ENCODE peak calls at places on chromosome 17, in four cellular contexts. One of them, this sample, is unnamed.

GRCh38 chr17:80892019-80892855 is 99.4 kb upstream of the CHMP6 start:
- DNase-seq in NCI-H1417 treated with DMSO at 0.1 percent for 48 hours: peak; percentile 17
- DNase-seq in NCI-H1092 treated with DMSO at 0.1 percent for 48 hours: no peak
- DNase-seq in body of pancreas: peak; percentile 68
- DNase-seq in this sample: no peak

GRCh38 chr17:38663125-38663751 is 11.5 kb downstream of the EPOP start:
- DNase-seq in NCI-H1417 treated with DMSO at 0.1 percent for 48 hours: peak; percentile 41
- DNase-seq in NCI-H1092 treated with DMSO at 0.1 percent for 48 hours: peak; percentile 83
- DNase-seq in body of pancreas: peak; percentile 78
- DNase-seq in this sample: no peak

GRCh38 chr17:80980397-80981061 is 11.1 kb upstream of the CHMP6 start:
- DNase-seq in NCI-H1417 treated with DMSO at 0.1 percent for 48 hours: no peak
- DNase-seq in NCI-H1092 treated with DMSO at 0.1 percent for 48 hours: no peak
- DNase-seq in body of pancreas: no peak
- DNase-seq in this sample: no peak

GRCh38 chr17:38454528-38454927 is 26.3 kb downstream of the ARHGAP23 start:
- DNase-seq in NCI-H1417 treated with DMSO at 0.1 percent for 48 hours: no peak
- DNase-seq in NCI-H1092 treated with DMSO at 0.1 percent for 48 hours: no peak
- DNase-seq in body of pancreas: peak; percentile 52
- DNase-seq in this sample: no peak

GRCh38 chr17:31216053-31216751 is 80.8 kb downstream of the OMG start:
- DNase-seq in NCI-H1417 treated with DMSO at 0.1 percent for 48 hours: peak; percentile 3
- DNase-seq in NCI-H1092 treated with DMSO at 0.1 percent for 48 hours: peak; percentile 5
- DNase-seq in body of pancreas: no peak
- DNase-seq in this sample: peak; percentile 12

GRCh38 chr17:81513669-81514484 is 1.3 kb upstream of the ACTG1 start:
- DNase-seq in NCI-H1417 treated with DMSO at 0.1 percent for 48 hours: no peak
- DNase-seq in NCI-H1092 treated with DMSO at 0.1 percent for 48 hours: peak; percentile 73
- DNase-seq in body of pancreas: peak; percentile 80
- DNase-seq in this sample: peak; percentile 68

GRCh38 chr17:10798332-10798749 is 5.6 kb downstream of the TMEM238L start:
- DNase-seq in NCI-H1417 treated with DMSO at 0.1 percent for 48 hours: no peak
- DNase-seq in NCI-H1092 treated with DMSO at 0.1 percent for 48 hours: no peak
- DNase-seq in body of pancreas: peak; percentile 59
- DNase-seq in this sample: no peak

GRCh38 chr17:77942111-77942988 is 16.2 kb upstream of the TNRC6C start:
- DNase-seq in NCI-H1417 treated with DMSO at 0.1 percent for 48 hours: no peak
- DNase-seq in NCI-H1092 treated with DMSO at 0.1 percent for 48 hours: no peak
- DNase-seq in body of pancreas: peak; percentile 47
- DNase-seq in this sample: no peak

GRCh38 chr17:40526668-40527067 is 25.2 kb upstream of the TNS4 start:
- DNase-seq in NCI-H1417 treated with DMSO at 0.1 percent for 48 hours: no peak
- DNase-seq in NCI-H1092 treated with DMSO at 0.1 percent for 48 hours: no peak
- DNase-seq in body of pancreas: peak; percentile 44
- DNase-seq in this sample: no peak

GRCh38 chr17:72659811-72660210 is 432.7 kb downstream of the SLC39A11 start:
- DNase-seq in NCI-H1417 treated with DMSO at 0.1 percent for 48 hours: no peak
- DNase-seq in NCI-H1092 treated with DMSO at 0.1 percent for 48 hours: no peak
- DNase-seq in body of pancreas: no peak
- DNase-seq in this sample: no peak

GRCh38 chr17:82949984-82950383 is 110.2 kb upstream of the ZNF750 start:
- DNase-seq in NCI-H1417 treated with DMSO at 0.1 percent for 48 hours: no peak
- DNase-seq in NCI-H1092 treated with DMSO at 0.1 percent for 48 hours: no peak
- DNase-seq in body of pancreas: no peak
- DNase-seq in this sample: no peak

GRCh38 chr17:16287563-16288027 is 65.7 kb downstream of the CENPV start:
- DNase-seq in NCI-H1417 treated with DMSO at 0.1 percent for 48 hours: no peak
- DNase-seq in NCI-H1092 treated with DMSO at 0.1 percent for 48 hours: no peak
- DNase-seq in body of pancreas: peak; percentile 20
- DNase-seq in this sample: no peak

GRCh38 chr17:80822700-80823410 is 168.8 kb upstream of the CHMP6 start:
- DNase-seq in NCI-H1417 treated with DMSO at 0.1 percent for 48 hours: no peak
- DNase-seq in NCI-H1092 treated with DMSO at 0.1 percent for 48 hours: no peak
- DNase-seq in body of pancreas: no peak
- DNase-seq in this sample: no peak

GRCh38 chr17:45147581-45148182 is 593 bp upstream of the HEXIM1 start:
- DNase-seq in NCI-H1417 treated with DMSO at 0.1 percent for 48 hours: peak; percentile 90
- DNase-seq in NCI-H1092 treated with DMSO at 0.1 percent for 48 hours: peak; percentile 96
- DNase-seq in body of pancreas: peak; percentile 87
- DNase-seq in this sample: peak; percentile 91

GRCh38 chr17:3804503-3804931 is 3.5 kb upstream of the ITGAE start:
- DNase-seq in NCI-H1417 treated with DMSO at 0.1 percent for 48 hours: no peak
- DNase-seq in NCI-H1092 treated with DMSO at 0.1 percent for 48 hours: no peak
- DNase-seq in body of pancreas: no peak
- DNase-seq in this sample: no peak

GRCh38 chr17:36198831-36199465 is 2.4 kb upstream of the CCL3L1 start:
- DNase-seq in NCI-H1417 treated with DMSO at 0.1 percent for 48 hours: no peak
- DNase-seq in NCI-H1092 treated with DMSO at 0.1 percent for 48 hours: no peak
- DNase-seq in body of pancreas: no peak
- DNase-seq in this sample: no peak

GRCh38 chr17:36072431-36073121 is 8.5 kb downstream of the CCL18 start:
- DNase-seq in NCI-H1417 treated with DMSO at 0.1 percent for 48 hours: no peak
- DNase-seq in NCI-H1092 treated with DMSO at 0.1 percent for 48 hours: no peak
- DNase-seq in body of pancreas: peak; percentile 60
- DNase-seq in this sample: peak; percentile 71

GRCh38 chr17:68906638-68907037 is 48.6 kb downstream of the ABCA8 start:
- DNase-seq in NCI-H1417 treated with DMSO at 0.1 percent for 48 hours: no peak
- DNase-seq in NCI-H1092 treated with DMSO at 0.1 percent for 48 hours: no peak
- DNase-seq in body of pancreas: peak; percentile 4
- DNase-seq in this sample: no peak

GRCh38 chr17:69608808-69609494 is 194.5 kb downstream of the MAP2K6 start:
- DNase-seq in NCI-H1417 treated with DMSO at 0.1 percent for 48 hours: no peak
- DNase-seq in NCI-H1092 treated with DMSO at 0.1 percent for 48 hours: no peak
- DNase-seq in body of pancreas: no peak
- DNase-seq in this sample: no peak

GRCh38 chr17:78230996-78231931 is at the start of gene TMEM235:
- DNase-seq in NCI-H1417 treated with DMSO at 0.1 percent for 48 hours: no peak
- DNase-seq in NCI-H1092 treated with DMSO at 0.1 percent for 48 hours: no peak
- DNase-seq in body of pancreas: no peak
- DNase-seq in this sample: no peak

GRCh38 chr17:63623786-63624185 is 1.6 kb downstream of the MAP3K3 start:
- DNase-seq in NCI-H1417 treated with DMSO at 0.1 percent for 48 hours: no peak
- DNase-seq in NCI-H1092 treated with DMSO at 0.1 percent for 48 hours: no peak
- DNase-seq in body of pancreas: no peak
- DNase-seq in this sample: no peak